ENCODE peak calls at places on chromosome 12, in eight cellular contexts. One of them, this sample, is unnamed.

GRCh38 chr12:51666696-51667095 is 75.7 kb downstream of the SCN8A start:
- DNase-seq in AG09309: peak; percentile 24
- DNase-seq in cardiac muscle cell: no peak
- DNase-seq in left lung: no peak
- DNase-seq in AG04450: no peak
- DNase-seq in effector memory CD4-positive, alpha-beta T cell: no peak
- DNase-seq in kidney epithelial cell: no peak
- DNase-seq in heart left ventricle: no peak
- DNase-seq in this sample: peak; percentile 24

GRCh38 chr12:109946505-109946904 is 46.4 kb downstream of the TCHP start:
- DNase-seq in AG09309: no peak
- DNase-seq in cardiac muscle cell: peak; percentile 62
- DNase-seq in left lung: no peak
- DNase-seq in AG04450: no peak
- DNase-seq in effector memory CD4-positive, alpha-beta T cell: no peak
- DNase-seq in kidney epithelial cell: no peak
- DNase-seq in heart left ventricle: no peak
- DNase-seq in this sample: no peak

GRCh38 chr12:9087087-9087835 is 28.5 kb downstream of the A2M start:
- DNase-seq in AG09309: no peak
- DNase-seq in cardiac muscle cell: no peak
- DNase-seq in left lung: no peak
- DNase-seq in AG04450: no peak
- DNase-seq in effector memory CD4-positive, alpha-beta T cell: no peak
- DNase-seq in kidney epithelial cell: no peak
- DNase-seq in heart left ventricle: no peak
- DNase-seq in this sample: no peak

GRCh38 chr12:102454808-102455760 is 25.3 kb downstream of the IGF1 start:
- DNase-seq in AG09309: peak; percentile 13
- DNase-seq in cardiac muscle cell: peak; percentile 51
- DNase-seq in left lung: peak; percentile 60
- DNase-seq in AG04450: no peak
- DNase-seq in effector memory CD4-positive, alpha-beta T cell: no peak
- DNase-seq in kidney epithelial cell: no peak
- DNase-seq in heart left ventricle: peak; percentile 37
- DNase-seq in this sample: no peak

GRCh38 chr12:57611116-57611809 is at the start of gene ARHGEF25:
- DNase-seq in AG09309: no peak
- DNase-seq in cardiac muscle cell: peak; percentile 73
- DNase-seq in left lung: peak; percentile 67
- DNase-seq in AG04450: no peak
- DNase-seq in effector memory CD4-positive, alpha-beta T cell: no peak
- DNase-seq in kidney epithelial cell: no peak
- DNase-seq in heart left ventricle: peak; percentile 90
- DNase-seq in this sample: no peak

GRCh38 chr12:132351751-132352495 is 22.5 kb upstream of the GALNT9 start:
- DNase-seq in AG09309: no peak
- DNase-seq in cardiac muscle cell: no peak
- DNase-seq in left lung: no peak
- DNase-seq in AG04450: no peak
- DNase-seq in effector memory CD4-positive, alpha-beta T cell: no peak
- DNase-seq in kidney epithelial cell: no peak
- DNase-seq in heart left ventricle: no peak
- DNase-seq in this sample: no peak

GRCh38 chr12:62977419-62977818 is 42.5 kb upstream of the PPM1H start:
- DNase-seq in AG09309: peak; percentile 43
- DNase-seq in cardiac muscle cell: no peak
- DNase-seq in left lung: no peak
- DNase-seq in AG04450: no peak
- DNase-seq in effector memory CD4-positive, alpha-beta T cell: no peak
- DNase-seq in kidney epithelial cell: peak; percentile 7
- DNase-seq in heart left ventricle: no peak
- DNase-seq in this sample: peak; percentile 11

GRCh38 chr12:62761658-62762057 is 173.3 kb downstream of the PPM1H start:
- DNase-seq in AG09309: no peak
- DNase-seq in cardiac muscle cell: no peak
- DNase-seq in left lung: no peak
- DNase-seq in AG04450: no peak
- DNase-seq in effector memory CD4-positive, alpha-beta T cell: no peak
- DNase-seq in kidney epithelial cell: no peak
- DNase-seq in heart left ventricle: peak; percentile 46
- DNase-seq in this sample: peak; percentile 82

GRCh38 chr12:74906224-74906623 is 303.4 kb downstream of the KCNC2 start:
- DNase-seq in AG09309: no peak
- DNase-seq in cardiac muscle cell: no peak
- DNase-seq in left lung: no peak
- DNase-seq in AG04450: no peak
- DNase-seq in effector memory CD4-positive, alpha-beta T cell: no peak
- DNase-seq in kidney epithelial cell: no peak
- DNase-seq in heart left ventricle: no peak
- DNase-seq in this sample: no peak

GRCh38 chr12:99670635-99671034 is 23.1 kb downstream of the GARIN6 start:
- DNase-seq in AG09309: no peak
- DNase-seq in cardiac muscle cell: no peak
- DNase-seq in left lung: no peak
- DNase-seq in AG04450: no peak
- DNase-seq in effector memory CD4-positive, alpha-beta T cell: no peak
- DNase-seq in kidney epithelial cell: no peak
- DNase-seq in heart left ventricle: no peak
- DNase-seq in this sample: no peak

GRCh38 chr12:818733-819132 is 66.4 kb downstream of the WNK1 start:
- DNase-seq in AG09309: no peak
- DNase-seq in cardiac muscle cell: no peak
- DNase-seq in left lung: no peak
- DNase-seq in AG04450: no peak
- DNase-seq in effector memory CD4-positive, alpha-beta T cell: no peak
- DNase-seq in kidney epithelial cell: no peak
- DNase-seq in heart left ventricle: no peak
- DNase-seq in this sample: no peak

GRCh38 chr12:820336-820735 is 68.0 kb downstream of the WNK1 start:
- DNase-seq in AG09309: no peak
- DNase-seq in cardiac muscle cell: no peak
- DNase-seq in left lung: no peak
- DNase-seq in AG04450: no peak
- DNase-seq in effector memory CD4-positive, alpha-beta T cell: no peak
- DNase-seq in kidney epithelial cell: no peak
- DNase-seq in heart left ventricle: no peak
- DNase-seq in this sample: no peak

GRCh38 chr12:817941-818600 is 65.7 kb downstream of the WNK1 start:
- DNase-seq in AG09309: no peak
- DNase-seq in cardiac muscle cell: no peak
- DNase-seq in left lung: no peak
- DNase-seq in AG04450: no peak
- DNase-seq in effector memory CD4-positive, alpha-beta T cell: no peak
- DNase-seq in kidney epithelial cell: no peak
- DNase-seq in heart left ventricle: no peak
- DNase-seq in this sample: no peak

GRCh38 chr12:828726-829395 is 76.5 kb downstream of the WNK1 start:
- DNase-seq in AG09309: no peak
- DNase-seq in cardiac muscle cell: peak; percentile 30
- DNase-seq in left lung: no peak
- DNase-seq in AG04450: no peak
- DNase-seq in effector memory CD4-positive, alpha-beta T cell: no peak
- DNase-seq in kidney epithelial cell: no peak
- DNase-seq in heart left ventricle: no peak
- DNase-seq in this sample: no peak

GRCh38 chr12:823043-823698 is 70.8 kb downstream of the WNK1 start:
- DNase-seq in AG09309: no peak
- DNase-seq in cardiac muscle cell: no peak
- DNase-seq in left lung: no peak
- DNase-seq in AG04450: no peak
- DNase-seq in effector memory CD4-positive, alpha-beta T cell: no peak
- DNase-seq in kidney epithelial cell: no peak
- DNase-seq in heart left ventricle: no peak
- DNase-seq in this sample: no peak
- H3K4me3 ChIP-seq in AG09309: no peak overlapping the region
- H3K4me3 ChIP-seq in cardiac muscle cell: no peak overlapping the region
- H3K4me3 ChIP-seq in left lung: no peak overlapping the region
- H3K4me3 ChIP-seq in AG04450: no peak overlapping the region
- H3K4me3 ChIP-seq in effector memory CD4-positive, alpha-beta T cell: no peak overlapping the region
- H3K4me3 ChIP-seq in kidney epithelial cell: no peak overlapping the region
- H3K4me3 ChIP-seq in heart left ventricle: no peak overlapping the region
- H3K4me3 ChIP-seq in this sample: no peak overlapping the region

GRCh38 chr12:16349132-16349463 is 1.7 kb downstream of the MGST1 start:
- DNase-seq in AG09309: peak; percentile 73
- DNase-seq in cardiac muscle cell: peak; percentile 96
- DNase-seq in left lung: peak; percentile 45
- DNase-seq in AG04450: peak; percentile 89
- DNase-seq in effector memory CD4-positive, alpha-beta T cell: no peak
- DNase-seq in kidney epithelial cell: no peak
- DNase-seq in heart left ventricle: peak; percentile 61
- DNase-seq in this sample: peak; percentile 93

GRCh38 chr12:16345105-16345504 is 2.3 kb upstream of the MGST1 start:
- DNase-seq in AG09309: no peak
- DNase-seq in cardiac muscle cell: no peak
- DNase-seq in left lung: no peak
- DNase-seq in AG04450: no peak
- DNase-seq in effector memory CD4-positive, alpha-beta T cell: no peak
- DNase-seq in kidney epithelial cell: no peak
- DNase-seq in heart left ventricle: no peak
- DNase-seq in this sample: no peak

GRCh38 chr12:16347391-16348298 is at the start of gene MGST1:
- DNase-seq in AG09309: no peak
- DNase-seq in cardiac muscle cell: peak; percentile 78
- DNase-seq in left lung: peak; percentile 82
- DNase-seq in AG04450: no peak
- DNase-seq in effector memory CD4-positive, alpha-beta T cell: no peak
- DNase-seq in kidney epithelial cell: no peak
- DNase-seq in heart left ventricle: peak; percentile 61
- DNase-seq in this sample: no peak

GRCh38 chr12:16348435-16349131 is 1.1 kb downstream of the MGST1 start:
- DNase-seq in AG09309: no peak
- DNase-seq in cardiac muscle cell: peak; percentile 45
- DNase-seq in left lung: no peak
- DNase-seq in AG04450: no peak
- DNase-seq in effector memory CD4-positive, alpha-beta T cell: no peak
- DNase-seq in kidney epithelial cell: no peak
- DNase-seq in heart left ventricle: no peak
- DNase-seq in this sample: no peak

GRCh38 chr12:16346931-16347330 is 514 bp upstream of the MGST1 start:
- DNase-seq in AG09309: no peak
- DNase-seq in cardiac muscle cell: no peak
- DNase-seq in left lung: no peak
- DNase-seq in AG04450: no peak
- DNase-seq in effector memory CD4-positive, alpha-beta T cell: no peak
- DNase-seq in kidney epithelial cell: no peak
- DNase-seq in heart left ventricle: no peak
- DNase-seq in this sample: no peak
- H3K4me3 ChIP-seq in AG09309: no peak overlapping the region
- H3K4me3 ChIP-seq in cardiac muscle cell: peak overlapping the region; percentile 44
- H3K4me3 ChIP-seq in left lung: peak overlapping the region; percentile 40
- H3K4me3 ChIP-seq in AG04450: peak overlapping the region; percentile 74
- H3K4me3 ChIP-seq in effector memory CD4-positive, alpha-beta T cell: no peak overlapping the region
- H3K4me3 ChIP-seq in kidney epithelial cell: peak overlapping the region; percentile 59
- H3K4me3 ChIP-seq in heart left ventricle: peak overlapping the region; percentile 47
- H3K4me3 ChIP-seq in this sample: peak overlapping the region; percentile 56

DNA sequence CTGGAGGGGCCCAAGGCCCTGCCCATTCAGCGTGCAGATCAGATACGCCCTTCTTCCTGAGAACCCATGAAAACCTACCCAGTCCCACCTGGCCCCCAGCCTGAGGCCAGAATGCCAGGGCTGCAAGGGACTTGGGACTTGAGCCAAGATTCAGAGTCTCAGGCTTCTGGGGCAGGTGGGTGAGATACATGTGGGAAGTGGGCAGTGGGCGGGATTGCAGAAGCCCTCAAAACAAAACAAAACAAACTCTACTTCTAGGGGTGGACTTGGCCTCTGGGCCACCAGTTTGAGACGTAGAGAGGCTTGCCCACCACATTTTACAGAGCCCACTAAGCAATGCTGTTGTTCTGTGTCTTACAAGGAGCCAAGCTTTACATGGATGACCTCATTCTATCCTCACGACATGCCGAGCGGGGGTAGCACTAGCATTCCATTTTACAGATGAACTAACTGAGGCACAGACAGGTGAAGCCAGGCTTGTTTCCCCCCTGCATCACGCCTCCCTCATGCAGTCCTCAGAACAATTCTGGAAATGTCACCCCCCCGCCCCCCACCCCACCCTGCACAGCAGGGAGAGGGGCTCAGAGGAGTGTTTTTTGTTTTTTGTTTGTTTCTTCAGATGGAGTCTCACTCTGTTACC is 1.7 kb downstream of the SLC8B1 start:
- DNase-seq in AG09309: no peak
- DNase-seq in cardiac muscle cell: no peak
- DNase-seq in left lung: no peak
- DNase-seq in AG04450: no peak
- DNase-seq in effector memory CD4-positive, alpha-beta T cell: no peak
- DNase-seq in kidney epithelial cell: no peak
- DNase-seq in heart left ventricle: no peak
- DNase-seq in this sample: no peak
- H3K4me3 ChIP-seq in AG09309: no peak overlapping the region
- H3K4me3 ChIP-seq in cardiac muscle cell: no peak overlapping the region
- H3K4me3 ChIP-seq in left lung: no peak overlapping the region
- H3K4me3 ChIP-seq in AG04450: no peak overlapping the region
- H3K4me3 ChIP-seq in effector memory CD4-positive, alpha-beta T cell: no peak overlapping the region
- H3K4me3 ChIP-seq in kidney epithelial cell: no peak overlapping the region
- H3K4me3 ChIP-seq in heart left ventricle: peak overlapping the region; percentile 77
- H3K4me3 ChIP-seq in this sample: no peak overlapping the region

GRCh38 chr12:106985479-106985878 is 1.5 kb downstream of the MTERF2 start:
- DNase-seq in AG09309: no peak
- DNase-seq in cardiac muscle cell: no peak
- DNase-seq in left lung: no peak
- DNase-seq in AG04450: no peak
- DNase-seq in effector memory CD4-positive, alpha-beta T cell: no peak
- DNase-seq in kidney epithelial cell: no peak
- DNase-seq in heart left ventricle: no peak
- DNase-seq in this sample: no peak

GRCh38 chr12:106986625-106987389 is at the start of gene MTERF2:
- DNase-seq in AG09309: peak; percentile 66
- DNase-seq in cardiac muscle cell: peak; percentile 97
- DNase-seq in left lung: peak; percentile 93
- DNase-seq in AG04450: peak; percentile 68
- DNase-seq in effector memory CD4-positive, alpha-beta T cell: peak; percentile 78
- DNase-seq in kidney epithelial cell: peak; percentile 75
- DNase-seq in heart left ventricle: peak; percentile 96
- DNase-seq in this sample: peak; percentile 85

GRCh38 chr12:106986135-106986534 is 811 bp downstream of the MTERF2 start:
- DNase-seq in AG09309: no peak
- DNase-seq in cardiac muscle cell: no peak
- DNase-seq in left lung: no peak
- DNase-seq in AG04450: no peak
- DNase-seq in effector memory CD4-positive, alpha-beta T cell: no peak
- DNase-seq in kidney epithelial cell: no peak
- DNase-seq in heart left ventricle: no peak
- DNase-seq in this sample: no peak

GRCh38 chr12:106984588-106985137 is 2.3 kb downstream of the MTERF2 start:
- DNase-seq in AG09309: no peak
- DNase-seq in cardiac muscle cell: no peak
- DNase-seq in left lung: no peak
- DNase-seq in AG04450: no peak
- DNase-seq in effector memory CD4-positive, alpha-beta T cell: no peak
- DNase-seq in kidney epithelial cell: no peak
- DNase-seq in heart left ventricle: no peak
- DNase-seq in this sample: no peak

DNA sequence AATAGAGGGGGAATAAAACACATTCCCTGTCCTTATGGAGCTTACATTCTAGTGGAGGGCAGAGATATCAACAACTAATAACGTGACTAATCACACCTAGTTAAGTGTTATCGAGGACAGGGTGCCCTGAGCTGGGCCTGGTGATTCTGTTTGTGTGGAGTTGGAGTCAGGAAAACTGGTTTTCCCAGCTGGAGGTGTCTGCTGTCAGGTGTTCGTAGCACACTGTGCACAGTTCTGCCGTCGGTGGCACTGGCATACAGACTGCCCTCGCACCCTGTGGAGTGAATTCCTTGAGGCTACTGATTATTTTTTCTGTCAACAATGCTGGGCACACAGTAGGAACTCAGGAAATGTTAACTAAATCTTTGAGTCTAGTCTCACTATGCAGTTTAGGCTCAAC is 900 bp upstream of the MTERF2 start:
- DNase-seq in AG09309: no peak
- DNase-seq in cardiac muscle cell: no peak
- DNase-seq in left lung: no peak
- DNase-seq in AG04450: no peak
- DNase-seq in effector memory CD4-positive, alpha-beta T cell: no peak
- DNase-seq in kidney epithelial cell: no peak
- DNase-seq in heart left ventricle: no peak
- DNase-seq in this sample: no peak
- H3K4me3 ChIP-seq in AG09309: no peak overlapping the region
- H3K4me3 ChIP-seq in cardiac muscle cell: no peak overlapping the region
- H3K4me3 ChIP-seq in left lung: no peak overlapping the region
- H3K4me3 ChIP-seq in AG04450: no peak overlapping the region
- H3K4me3 ChIP-seq in effector memory CD4-positive, alpha-beta T cell: no peak overlapping the region
- H3K4me3 ChIP-seq in kidney epithelial cell: no peak overlapping the region
- H3K4me3 ChIP-seq in heart left ventricle: peak overlapping the region; percentile 70
- H3K4me3 ChIP-seq in this sample: no peak overlapping the region